ENCODE peak calls at places on chromosomes 11 and 22, in ten cellular contexts. A is right atrium auricular region; P is lung; T is CD8-positive, alpha-beta memory T cell; Y is psoas muscle; W is OCI-LY7; I is adrenal gland; O is right lobe of liver; V is breast epithelium; C is pancreas. M is an unnamed sample.
A peak's percentile ranks its signal among the peaks of the same experiment; 100 is the strongest.

GRCh38 chr11:134471341-134472187 is 59.5 kb upstream of the B3GAT1 start:
- DNase-seq in V (no peak), A (no peak), T (no peak), W (no peak), O (no peak), P (no peak), C (no peak), Y (no peak), I (no peak), M (no peak)

GRCh38 chr22:35661377-35661937 is 13.2 kb downstream of the APOL6 start:
- DNase-seq in T (no peak), C (no peak), O (no peak), P (no peak), V (no peak), A (no peak), I (no peak), Y (no peak), W (no peak), M (no peak)

GRCh38 chr22:19394274-19395050 is 37.1 kb downstream of the HIRA start:
- DNase-seq in I (peak; percentile 29), T (no peak), W (no peak), A (no peak), P (no peak), O (no peak), C (no peak), V (no peak), Y (no peak), M (no peak)

GRCh38 chr11:117907276-117908110 is 21.7 kb downstream of the TMPRSS13 start:
- DNase-seq in O (peak; percentile 76), A (peak; percentile 90), C (peak; percentile 48), V (peak; percentile 59), Y (peak; percentile 86), W (peak; percentile 34), T (peak; percentile 37), I (peak; percentile 96), P (peak; percentile 83), M (peak; percentile 94)

GRCh38 chr11:126880872-126881271 is 119.7 kb downstream of the KIRREL3 start:
- DNase-seq in W (no peak), T (no peak), Y (no peak), A (no peak), P (no peak), O (no peak), V (no peak), I (no peak), C (no peak), M (no peak)

GRCh38 chr11:18495268-18495667 is 31.5 kb downstream of the TSG101 start:
- DNase-seq in W (peak; percentile 8), O (no peak), C (no peak), I (no peak), V (no peak), P (no peak), Y (no peak), T (no peak), A (no peak), M (no peak)

GRCh38 chr11:106524446-106524845 is 447.0 kb downstream of the AASDHPPT start:
- DNase-seq in C (no peak), T (no peak), V (no peak), O (no peak), W (no peak), Y (no peak), I (no peak), P (no peak), A (no peak), M (no peak)

GRCh38 chr22:25114369-25115362 is 85.0 kb upstream of the CRYBB3 start:
- DNase-seq in W (no peak), C (no peak), I (no peak), Y (no peak), P (no peak), V (peak; percentile 58), A (no peak), T (no peak), O (no peak), M (no peak)

GRCh38 chr22:49142891-49143290 is 684.8 kb downstream of the BRD1 start:
- DNase-seq in Y (no peak), P (no peak), A (no peak), W (no peak), O (no peak), V (no peak), I (peak; percentile 13), T (no peak), C (no peak), M (no peak)

GRCh38 chr22:35621446-35621845 is 4.3 kb upstream of the MB start:
- DNase-seq in T (no peak), A (no peak), V (no peak), I (no peak), Y (no peak), O (no peak), P (no peak), W (no peak), C (no peak), M (no peak)

GRCh38 chr11:88363566-88364169 is 26.1 kb upstream of the CTSC start:
- DNase-seq in O (no peak), I (no peak), P (no peak), A (no peak), V (no peak), W (no peak), C (no peak), T (no peak), Y (no peak), M (no peak)

DNA sequence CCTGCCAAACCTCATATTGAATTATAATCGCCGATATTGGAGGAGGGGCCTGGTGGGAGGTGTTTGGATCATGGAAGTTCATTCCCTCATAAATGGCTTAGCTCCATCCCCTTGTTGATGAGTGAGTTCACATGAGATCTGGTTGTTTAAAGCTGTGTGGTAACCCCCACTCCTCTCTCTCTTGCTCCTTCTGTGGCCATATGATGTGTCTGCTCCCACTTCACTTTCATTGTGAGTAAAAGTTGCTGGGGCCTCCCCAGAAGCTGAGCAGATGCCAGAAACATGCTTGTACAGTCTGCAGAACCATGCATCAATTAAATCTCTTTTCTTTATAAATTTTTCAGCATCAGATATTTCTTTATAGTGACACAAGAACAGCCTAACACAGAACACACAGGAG is 929.0 kb upstream of the FAT3 start:
- DNase-seq in Y (no peak), T (no peak), C (no peak), O (no peak), W (no peak), P (no peak), I (no peak), A (no peak), V (no peak), M (no peak)
- H3K27ac ChIP-seq in Y (no peak overlapping the region), T (no peak overlapping the region), C (no peak overlapping the region), O (no peak overlapping the region), W (no peak overlapping the region), P (no peak overlapping the region), I (no peak overlapping the region), A (no peak overlapping the region), V (no peak overlapping the region), M (no peak overlapping the region)

DNA sequence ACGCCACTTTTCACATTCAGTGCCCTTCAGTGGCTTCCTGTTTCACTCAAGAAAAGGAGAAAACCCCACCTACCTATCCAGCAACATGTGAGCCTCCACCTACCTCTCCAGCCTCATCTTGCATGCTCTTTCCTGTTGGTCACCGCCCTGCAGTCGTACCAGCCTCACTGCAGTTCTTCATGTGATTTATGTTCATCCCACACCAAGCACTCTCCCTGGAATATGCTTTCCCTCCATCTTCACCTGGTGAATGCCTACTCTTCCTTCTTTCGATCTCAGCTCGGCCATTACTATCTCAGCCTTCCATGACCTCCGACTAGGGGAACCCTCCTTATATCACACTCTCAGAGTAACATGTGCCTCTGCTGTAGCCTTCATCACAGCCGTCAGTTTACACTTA is 21.7 kb upstream of the YWHAH start:
- DNase-seq in P (no peak), A (no peak), W (no peak), C (no peak), V (no peak), T (no peak), O (no peak), Y (no peak), I (no peak), M (no peak)
- H3K9me3 ChIP-seq in P (no peaks in the 10 kb centered on the region), A (no peaks in the 10 kb centered on the region), W (no peaks in the 10 kb centered on the region), C (no peaks in the 10 kb centered on the region), V (no peaks in the 10 kb centered on the region), T (no peaks in the 10 kb centered on the region), O (no peaks in the 10 kb centered on the region), Y (no peaks in the 10 kb centered on the region), I (no peaks in the 10 kb centered on the region), M (no peaks in the 10 kb centered on the region)

DNA sequence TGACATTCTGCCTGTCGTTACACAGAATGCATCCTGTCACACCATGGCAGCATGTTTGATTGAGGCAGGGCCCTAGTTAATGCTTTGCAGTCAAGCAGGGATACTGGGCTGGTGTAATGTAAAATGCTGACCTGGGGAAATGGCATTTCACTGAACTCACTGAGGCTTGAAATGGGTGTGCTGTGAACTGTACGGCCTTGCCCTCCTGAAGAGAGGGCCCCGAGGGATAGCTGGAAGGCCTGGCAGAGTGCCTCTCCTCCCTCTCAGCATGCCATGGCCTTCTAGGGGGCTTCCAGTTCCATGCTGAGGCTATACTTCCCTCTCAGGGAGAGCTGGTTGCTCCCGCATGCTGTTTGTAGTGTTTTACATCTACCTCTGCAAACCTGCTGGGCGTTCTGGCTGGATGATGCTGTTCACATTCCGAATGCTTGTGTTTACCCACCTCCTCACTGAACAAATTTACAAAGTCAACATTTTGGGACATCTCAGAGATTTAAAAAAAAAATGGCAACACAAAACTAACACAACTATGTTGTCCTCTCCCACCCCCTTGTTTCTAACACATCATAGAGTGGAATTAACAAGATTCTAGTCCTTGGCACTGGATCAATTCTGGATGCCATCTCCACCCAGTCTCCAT is 416.7 kb upstream of the CADM1 start:
- DNase-seq in C (no peak), W (no peak), A (no peak), V (no peak), Y (no peak), I (no peak), P (no peak), T (no peak), O (peak; percentile 42), M (no peak)
- H3K4me3 ChIP-seq in C (no peak overlapping the region), W (no peak overlapping the region), A (no peak overlapping the region), V (no peak overlapping the region), Y (no peak overlapping the region), I (no peak overlapping the region), P (no peak overlapping the region), T (no peak overlapping the region), O (no peak overlapping the region), M (no peak overlapping the region)

GRCh38 chr11:71551711-71552110 is 3.5 kb downstream of the KRTAP5-9 start:
- DNase-seq in O (no peak), P (no peak), A (no peak), V (no peak), Y (no peak), I (no peak), C (no peak), W (no peak), T (no peak), M (no peak)

GRCh38 chr11:71558996-71559395 is 6.4 kb upstream of the KRTAP5-10 start:
- DNase-seq in T (no peak), P (no peak), O (no peak), Y (no peak), A (no peak), C (no peak), W (no peak), I (no peak), V (no peak), M (no peak)

GRCh38 chr11:71554996-71555395 is 6.8 kb downstream of the KRTAP5-9 start:
- DNase-seq in T (no peak), A (no peak), I (no peak), O (no peak), C (no peak), P (no peak), W (no peak), V (no peak), Y (no peak), M (no peak)

GRCh38 chr11:71555508-71555907 is 7.3 kb downstream of the KRTAP5-9 start:
- DNase-seq in P (no peak), I (no peak), C (no peak), A (no peak), Y (no peak), O (no peak), V (no peak), W (no peak), T (no peak), M (no peak)

GRCh38 chr11:71556018-71556417 is 7.8 kb downstream of the KRTAP5-9 start:
- DNase-seq in P (no peak), Y (no peak), C (no peak), I (no peak), T (no peak), O (no peak), W (no peak), A (no peak), V (no peak), M (no peak)
- H3K27ac ChIP-seq in P (no peak overlapping the region), Y (no peak overlapping the region), C (no peak overlapping the region), I (no peak overlapping the region), T (no peak overlapping the region), O (no peak overlapping the region), W (no peak overlapping the region), A (no peak overlapping the region), V (no peak overlapping the region), M (no peak overlapping the region)

M was measured in colonic mucosa.